ENCODE peak calls at places on chromosomes 3 and 15, in six cellular contexts. T, R, Z, E, C and V are unnamed samples.

GRCh38 chr15:50128266-50128665 is 9.2 kb upstream of the ATP8B4 start:
- DNase-seq in C (no peak), R (peak), T (no peak), E (peak), Z (no peak), V (peak)

GRCh38 chr15:46450112-46450809 is 815.4 kb downstream of the SQOR start:
- DNase-seq in Z (no peak), E (no peak), C (no peak), R (no peak), T (no peak), V (no peak)

GRCh38 chr3:71791634-71792033 is 6.7 kb upstream of the PROK2 start:
- DNase-seq in E (no peak), C (no peak), R (no peak), Z (no peak), T (no peak), V (peak)

GRCh38 chr3:134313839-134314587 is 60.2 kb downstream of the AMOTL2 start:
- DNase-seq in E (no peak), R (no peak), Z (no peak), T (no peak), C (no peak), V (peak)

GRCh38 chr15:45136378-45136764 is 6.6 kb downstream of the DUOX1 start:
- DNase-seq in R (no peak), T (no peak), C (no peak), E (no peak), Z (no peak), V (no peak)

GRCh38 chr3:36403661-36404060 is 23.4 kb downstream of the STAC start:
- DNase-seq in R (no peak), C (no peak), Z (no peak), T (no peak), E (no peak), V (peak)

GRCh38 chr3:23888617-23889228 is 28.1 kb downstream of the NKIRAS1 start:
- DNase-seq in E (no peak), T (no peak), Z (peak), R (no peak), C (no peak), V (peak)

GRCh38 chr3:29286841-29287240 is 6.0 kb downstream of the RBMS3 start:
- DNase-seq in Z (no peak), C (no peak), R (no peak), T (no peak), E (no peak), V (peak)

GRCh38 chr3:12807066-12807465 is 10.6 kb downstream of the CAND2 start:
- DNase-seq in T (no peak), Z (no peak), R (no peak), C (no peak), E (no peak), V (no peak)

GRCh38 chr15:53072077-53072476 is 281.9 kb upstream of the ONECUT1 start:
- DNase-seq in C (no peak), Z (no peak), R (no peak), E (peak), T (peak), V (peak)